ENCODE peak calls at places on chromosomes 4 and X, in eight cellular contexts. One of them, this sample, is unnamed.

GRCh38 chr4:4659871-4660651 is 118.2 kb upstream of the STX18 start:
- DNase-seq in HepG2: no peak
- DNase-seq in A549: peak; percentile 38
- DNase-seq in sigmoid colon: no peak
- DNase-seq in ovary: no peak
- DNase-seq in stomach: no peak
- DNase-seq in tibial nerve: no peak
- DNase-seq in K562: peak; percentile 43
- DNase-seq in this sample: no peak

GRCh38 chrX:69361286-69361926 is 142.7 kb upstream of the NALF2 start:
- DNase-seq in tibial nerve: no peak
- DNase-seq in HepG2: no peak
- DNase-seq in K562: no peak
- DNase-seq in stomach: no peak
- DNase-seq in sigmoid colon: no peak
- DNase-seq in A549: no peak
- DNase-seq in ovary: peak; percentile 32
- DNase-seq in this sample: no peak

GRCh38 chr4:183165371-183165770 is 66.3 kb downstream of the WWC2 start:
- DNase-seq in stomach: no peak
- DNase-seq in K562: no peak
- DNase-seq in sigmoid colon: no peak
- DNase-seq in A549: no peak
- DNase-seq in tibial nerve: no peak
- DNase-seq in HepG2: no peak
- DNase-seq in ovary: no peak
- DNase-seq in this sample: no peak

GRCh38 chr4:183468210-183469095 is 24.0 kb downstream of the CDKN2AIP start:
- DNase-seq in sigmoid colon: no peak
- DNase-seq in A549: peak; percentile 10
- DNase-seq in ovary: no peak
- DNase-seq in HepG2: peak; percentile 40
- DNase-seq in stomach: no peak
- DNase-seq in K562: no peak
- DNase-seq in tibial nerve: no peak
- DNase-seq in this sample: peak; percentile 21

GRCh38 chrX:12673487-12673886 is 117.7 kb upstream of the PRPS2 start:
- DNase-seq in HepG2: no peak
- DNase-seq in A549: no peak
- DNase-seq in ovary: no peak
- DNase-seq in stomach: no peak
- DNase-seq in sigmoid colon: no peak
- DNase-seq in K562: no peak
- DNase-seq in tibial nerve: no peak
- DNase-seq in this sample: no peak

GRCh38 chrX:45697591-45697990 is 496.9 kb upstream of the DIPK2B start:
- DNase-seq in stomach: no peak
- DNase-seq in ovary: no peak
- DNase-seq in sigmoid colon: no peak
- DNase-seq in tibial nerve: no peak
- DNase-seq in A549: no peak
- DNase-seq in K562: no peak
- DNase-seq in HepG2: no peak
- DNase-seq in this sample: no peak

GRCh38 chr4:126899382-126899801 is 733.4 kb upstream of the INTU start:
- DNase-seq in K562: no peak
- DNase-seq in sigmoid colon: no peak
- DNase-seq in A549: no peak
- DNase-seq in ovary: no peak
- DNase-seq in tibial nerve: no peak
- DNase-seq in stomach: no peak
- DNase-seq in HepG2: no peak
- DNase-seq in this sample: no peak

GRCh38 chrX:134718329-134719317 is 60.4 kb upstream of the PLAC1 start:
- DNase-seq in K562: no peak
- DNase-seq in tibial nerve: peak; percentile 24
- DNase-seq in ovary: no peak
- DNase-seq in sigmoid colon: peak; percentile 77
- DNase-seq in HepG2: no peak
- DNase-seq in stomach: peak; percentile 40
- DNase-seq in A549: peak; percentile 80
- DNase-seq in this sample: no peak

GRCh38 chrX:132750312-132751042 is 208.0 kb downstream of the HS6ST2 start:
- DNase-seq in ovary: no peak
- DNase-seq in HepG2: no peak
- DNase-seq in K562: no peak
- DNase-seq in tibial nerve: no peak
- DNase-seq in A549: no peak
- DNase-seq in stomach: no peak
- DNase-seq in sigmoid colon: no peak
- DNase-seq in this sample: no peak

GRCh38 chrX:15686818-15687685 is 22.4 kb upstream of the CLTRN start:
- DNase-seq in K562: peak; percentile 29
- DNase-seq in ovary: peak; percentile 40
- DNase-seq in HepG2: peak; percentile 46
- DNase-seq in stomach: peak; percentile 67
- DNase-seq in tibial nerve: peak; percentile 68
- DNase-seq in A549: peak; percentile 46
- DNase-seq in sigmoid colon: no peak
- DNase-seq in this sample: no peak

GRCh38 chr4:126172126-126172525 is 857.4 kb downstream of the FAT4 start:
- DNase-seq in tibial nerve: no peak
- DNase-seq in A549: no peak
- DNase-seq in stomach: no peak
- DNase-seq in ovary: no peak
- DNase-seq in sigmoid colon: no peak
- DNase-seq in K562: no peak
- DNase-seq in HepG2: no peak
- DNase-seq in this sample: no peak

GRCh38 chr4:153645183-153645582 is 38.9 kb upstream of the TLR2 start:
- DNase-seq in ovary: no peak
- DNase-seq in stomach: no peak
- DNase-seq in tibial nerve: no peak
- DNase-seq in sigmoid colon: no peak
- DNase-seq in K562: peak; percentile 42
- DNase-seq in A549: no peak
- DNase-seq in HepG2: no peak
- DNase-seq in this sample: no peak

GRCh38 chr4:127335732-127336131 is 297.0 kb upstream of the INTU start:
- DNase-seq in sigmoid colon: no peak
- DNase-seq in stomach: no peak
- DNase-seq in A549: no peak
- DNase-seq in HepG2: no peak
- DNase-seq in ovary: no peak
- DNase-seq in K562: no peak
- DNase-seq in tibial nerve: no peak
- DNase-seq in this sample: no peak

GRCh38 chrX:73577368-73577767 is 14.4 kb downstream of the CHIC1 start:
- DNase-seq in K562: no peak
- DNase-seq in stomach: no peak
- DNase-seq in HepG2: no peak
- DNase-seq in tibial nerve: no peak
- DNase-seq in ovary: no peak
- DNase-seq in sigmoid colon: no peak
- DNase-seq in A549: no peak
- DNase-seq in this sample: no peak

GRCh38 chrX:132491191-132491590 is 2.4 kb upstream of the MBNL3 start:
- DNase-seq in tibial nerve: peak; percentile 9
- DNase-seq in ovary: no peak
- DNase-seq in sigmoid colon: no peak
- DNase-seq in HepG2: peak; percentile 88
- DNase-seq in K562: no peak
- DNase-seq in A549: no peak
- DNase-seq in stomach: no peak
- DNase-seq in this sample: no peak

GRCh38 chr4:1401409-1402020 is 4.7 kb downstream of the NKX1-1 start:
- DNase-seq in A549: no peak
- DNase-seq in sigmoid colon: peak; percentile 49
- DNase-seq in ovary: no peak
- DNase-seq in K562: no peak
- DNase-seq in stomach: peak; percentile 15
- DNase-seq in tibial nerve: no peak
- DNase-seq in HepG2: no peak
- DNase-seq in this sample: no peak
- H3K9me3 ChIP-seq in A549: no peaks in the 10 kb centered on the region
- H3K9me3 ChIP-seq in sigmoid colon: no peaks in the 10 kb centered on the region
- H3K9me3 ChIP-seq in ovary: no peaks in the 10 kb centered on the region
- H3K9me3 ChIP-seq in K562: no peaks in the 10 kb centered on the region
- H3K9me3 ChIP-seq in stomach: no peaks in the 10 kb centered on the region
- H3K9me3 ChIP-seq in tibial nerve: no peaks in the 10 kb centered on the region
- H3K9me3 ChIP-seq in HepG2: no peaks in the 10 kb centered on the region
- H3K9me3 ChIP-seq in this sample: no peaks in the 10 kb centered on the region

DNA sequence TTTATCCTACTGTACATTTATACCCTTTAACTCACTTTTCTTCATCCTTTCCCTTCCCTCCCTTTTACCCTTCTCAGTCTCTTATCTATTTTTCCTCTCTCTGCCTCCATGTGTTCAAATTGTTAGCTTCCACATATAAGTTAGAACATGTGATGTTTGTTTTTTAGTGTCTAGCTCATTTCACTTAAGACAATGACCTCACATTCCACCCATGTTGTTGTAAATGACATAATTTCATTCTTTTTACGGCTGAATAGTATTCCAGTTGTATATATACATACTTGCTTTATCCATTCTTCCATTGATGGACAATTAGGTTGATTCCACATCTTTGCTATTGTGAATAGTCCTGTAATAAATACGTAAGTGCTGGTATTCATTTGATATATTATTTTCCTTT is 7.3 kb upstream of the CXCL3 start:
- DNase-seq in A549: no peak
- DNase-seq in ovary: no peak
- DNase-seq in HepG2: no peak
- DNase-seq in K562: no peak
- DNase-seq in sigmoid colon: no peak
- DNase-seq in stomach: no peak
- DNase-seq in tibial nerve: no peak
- DNase-seq in this sample: no peak
- TF ChIP-seq CTCF in A549: no peak
- TF ChIP-seq CTCF in ovary: no peak
- TF ChIP-seq CTCF in HepG2: no peak
- TF ChIP-seq CTCF in K562: no peak
- TF ChIP-seq CTCF in sigmoid colon: no peak
- TF ChIP-seq CTCF in stomach: no peak
- TF ChIP-seq CTCF in tibial nerve: no peak
- TF ChIP-seq CTCF in this sample: no peak

DNA sequence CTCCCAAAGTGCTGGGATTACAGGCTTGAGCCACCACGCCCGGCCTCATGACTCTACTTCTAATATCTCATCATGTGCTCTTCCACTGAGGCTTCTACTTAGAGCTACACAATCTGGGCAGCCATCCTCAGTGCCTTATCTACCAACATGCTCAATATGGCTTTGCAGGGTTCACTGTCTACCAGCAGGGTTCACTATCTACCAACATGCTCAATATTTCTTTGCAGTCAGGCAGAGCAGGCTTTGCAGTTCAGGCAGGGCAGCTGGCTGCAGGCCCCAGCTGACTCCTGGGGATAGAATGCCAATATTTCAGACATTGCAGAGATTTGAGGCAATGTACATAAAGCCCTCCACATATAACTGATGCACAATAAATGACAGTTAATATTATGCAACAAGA is 47.5 kb downstream of the PKD2 start:
- DNase-seq in HepG2: peak; percentile 70
- DNase-seq in tibial nerve: peak; percentile 25
- DNase-seq in sigmoid colon: no peak
- DNase-seq in A549: peak; percentile 17
- DNase-seq in ovary: no peak
- DNase-seq in stomach: peak; percentile 26
- DNase-seq in K562: peak; percentile 10
- DNase-seq in this sample: no peak
- TF ChIP-seq EP300 in HepG2: no peak
- TF ChIP-seq EP300 in tibial nerve: no peak
- TF ChIP-seq EP300 in sigmoid colon: no peak
- TF ChIP-seq EP300 in A549: no peak
- TF ChIP-seq EP300 in ovary: no peak
- TF ChIP-seq EP300 in stomach: no peak
- TF ChIP-seq EP300 in K562: no peak
- TF ChIP-seq EP300 in this sample: no peak

DNA sequence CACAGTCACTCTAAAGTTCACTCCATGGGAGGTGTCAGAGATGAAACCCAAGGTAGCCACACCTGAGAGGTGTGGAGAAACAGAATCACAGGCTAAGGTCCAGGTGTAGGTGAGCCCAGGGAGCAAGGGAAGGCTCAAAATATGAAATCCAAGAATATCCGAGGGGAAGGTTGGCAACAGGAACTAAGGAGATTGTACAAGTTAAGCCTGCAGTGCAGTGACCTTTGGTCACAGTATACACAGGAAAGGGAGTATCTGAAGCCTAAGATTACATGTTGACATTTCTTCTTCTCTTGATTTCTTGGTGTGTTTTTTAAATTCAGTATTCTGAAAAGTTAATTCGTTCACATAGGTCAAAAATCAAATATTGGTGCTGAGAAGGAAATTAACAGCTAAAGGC is 46.5 kb downstream of the PHF8 start:
- DNase-seq in K562: no peak
- DNase-seq in tibial nerve: no peak
- DNase-seq in ovary: no peak
- DNase-seq in stomach: no peak
- DNase-seq in HepG2: no peak
- DNase-seq in sigmoid colon: no peak
- DNase-seq in A549: no peak
- DNase-seq in this sample: no peak
- H3K9me3 ChIP-seq in K562: no peaks in the 10 kb centered on the region
- H3K9me3 ChIP-seq in tibial nerve: no peaks in the 10 kb centered on the region
- H3K9me3 ChIP-seq in ovary: no peaks in the 10 kb centered on the region
- H3K9me3 ChIP-seq in stomach: no peaks in the 10 kb centered on the region
- H3K9me3 ChIP-seq in HepG2: no peaks in the 10 kb centered on the region
- H3K9me3 ChIP-seq in sigmoid colon: no peaks in the 10 kb centered on the region
- H3K9me3 ChIP-seq in A549: no peaks in the 10 kb centered on the region
- H3K9me3 ChIP-seq in this sample: no peaks in the 10 kb centered on the region